ENCODE peak calls at places on chromosomes 1 and 21, in four cellular contexts. R, H, O and W are unnamed samples.

GRCh38 chr1:230868736-230869385 is 540 bp upstream of the C1orf198 start:
- DNase-seq in R (no peak), H (no peak), O (peak; percentile 41), W (peak; percentile 58)

GRCh38 chr1:167562697-167563096 is 9.1 kb upstream of the CREG1 start:
- DNase-seq in R (no peak), H (no peak), O (no peak), W (no peak)

GRCh38 chr1:81801834-81802531 is 1.2 kb downstream of the ADGRL2 start:
- DNase-seq in R (no peak), H (no peak), O (no peak), W (peak; percentile 39)

GRCh38 chr1:58848818-58849411 is 65.1 kb upstream of the JUN start:
- DNase-seq in R (peak; percentile 20), H (no peak), O (peak; percentile 25), W (no peak)

GRCh38 chr1:19033516-19033840 is 77.0 kb upstream of the IFFO2 start:
- DNase-seq in R (no peak), H (no peak), O (no peak), W (no peak)

GRCh38 chr1:1617516-1617915 is 2.2 kb downstream of the MIB2 start:
- DNase-seq in R (no peak), H (no peak), O (no peak), W (no peak)

GRCh38 chr1:230572121-230573083 is 69.9 kb upstream of the COG2 start:
- DNase-seq in R (no peak), H (no peak), O (peak; percentile 39), W (no peak)

GRCh38 chr1:111605553-111605952 is 14.0 kb upstream of the RAP1A start:
- DNase-seq in R (no peak), H (no peak), O (no peak), W (no peak)

GRCh38 chr1:177278626-177279390 is 108.0 kb downstream of the BRINP2 start:
- DNase-seq in R (no peak), H (no peak), O (no peak), W (no peak)

GRCh38 chr1:230308039-230308438 is 118.1 kb downstream of the PGBD5 start:
- DNase-seq in R (no peak), H (no peak), O (no peak), W (no peak)

GRCh38 chr21:34031835-34032370 is 41.5 kb upstream of the MRPS6 start:
- DNase-seq in R (no peak), H (no peak), O (peak; percentile 23), W (no peak)

GRCh38 chr21:41772351-41773080 is 5.7 kb upstream of the RIPK4 start:
- DNase-seq in R (no peak), H (no peak), O (no peak), W (no peak)

GRCh38 chr21:34313116-34313515 is 50.7 kb upstream of the KCNE2 start:
- DNase-seq in R (no peak), H (no peak), O (no peak), W (no peak)

GRCh38 chr1:46094454-46094853 is 38.0 kb downstream of the PIK3R3 start:
- DNase-seq in R (no peak), H (no peak), O (no peak), W (no peak)

GRCh38 chr1:235077571-235078479 is 50.8 kb downstream of the TOMM20 start:
- DNase-seq in R (no peak), H (peak; percentile 90), O (no peak), W (no peak)

GRCh38 chr1:65197636-65198035 is 49.6 kb downstream of the AK4 start:
- DNase-seq in R (no peak), H (no peak), O (no peak), W (no peak)

GRCh38 chr1:153567621-153568366 is 2.1 kb upstream of the S100A2 start:
- DNase-seq in R (no peak), H (no peak), O (peak; percentile 50), W (no peak)

GRCh38 chr1:179190861-179191260 is 38.6 kb downstream of the ABL2 start:
- DNase-seq in R (no peak), H (no peak), O (no peak), W (no peak)

GRCh38 chr1:219713981-219714381 is 101.1 kb upstream of the ZC3H11B start:
- DNase-seq in R (no peak), H (no peak), O (no peak), W (no peak)

DNA sequence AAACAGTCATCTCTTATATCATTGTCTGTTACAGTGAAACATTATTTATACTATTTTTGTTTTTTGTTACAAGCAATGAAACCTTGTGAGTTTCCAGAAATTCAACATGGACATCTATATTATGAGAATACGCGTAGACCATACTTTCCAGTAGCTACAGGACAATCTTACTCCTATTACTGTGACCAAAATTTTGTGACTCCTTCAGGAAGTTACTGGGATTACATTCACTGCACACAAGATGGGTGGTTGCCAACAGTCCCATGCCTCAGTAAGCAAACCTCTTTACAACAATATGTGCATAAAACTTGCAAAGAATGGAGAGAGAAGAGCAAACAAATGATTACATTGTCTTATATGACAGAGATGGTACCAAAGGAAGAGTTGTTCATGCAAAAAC is 22.4 kb downstream of the CFHR4 start:
- DNase-seq in R (no peak), H (no peak), O (no peak), W (peak; percentile 20)
- TF ChIP-seq TARDBP in R (no peak), H (no peak), O (no peak), W (no peak)

GRCh38 chr1:38489844-38490270 is 369.7 kb downstream of the RRAGC start:
- DNase-seq in R (peak; percentile 87), H (no peak), O (peak; percentile 18), W (peak; percentile 85)
- TF ChIP-seq SP1 in R (no peak), H (no peak), O (no peak), W (no peak)

DNA sequence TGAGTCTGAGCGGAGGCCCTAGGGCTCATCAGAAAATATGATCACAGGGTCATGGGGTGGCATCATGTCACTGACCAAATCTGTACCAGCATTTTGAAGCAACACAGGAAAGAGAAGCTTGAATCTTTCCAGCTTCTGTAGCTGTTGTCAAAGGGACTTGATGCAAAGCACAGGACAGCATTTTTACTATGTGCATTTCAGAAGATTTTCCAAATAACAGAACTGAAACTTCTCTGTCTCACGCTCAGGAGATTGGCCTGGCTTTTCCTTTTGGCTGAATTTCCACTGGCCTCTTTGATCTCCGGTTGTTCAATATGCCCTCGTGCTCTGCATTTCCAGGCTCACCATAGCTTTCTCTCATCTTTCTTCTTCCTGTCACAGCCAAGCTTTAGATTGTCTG is 127.2 kb upstream of the ATP1B1 start:
- DNase-seq in R (no peak), H (no peak), O (no peak), W (no peak)
- TF ChIP-seq TARDBP in R (no peak), H (no peak), O (no peak), W (no peak)

GRCh38 chr1:109791495-109792040 is 27.8 kb upstream of the EPS8L3 start:
- DNase-seq in R (no peak), H (no peak), O (no peak), W (no peak)
- TF ChIP-seq SP1 in R (no peak), H (no peak), O (no peak), W (no peak)

DNA sequence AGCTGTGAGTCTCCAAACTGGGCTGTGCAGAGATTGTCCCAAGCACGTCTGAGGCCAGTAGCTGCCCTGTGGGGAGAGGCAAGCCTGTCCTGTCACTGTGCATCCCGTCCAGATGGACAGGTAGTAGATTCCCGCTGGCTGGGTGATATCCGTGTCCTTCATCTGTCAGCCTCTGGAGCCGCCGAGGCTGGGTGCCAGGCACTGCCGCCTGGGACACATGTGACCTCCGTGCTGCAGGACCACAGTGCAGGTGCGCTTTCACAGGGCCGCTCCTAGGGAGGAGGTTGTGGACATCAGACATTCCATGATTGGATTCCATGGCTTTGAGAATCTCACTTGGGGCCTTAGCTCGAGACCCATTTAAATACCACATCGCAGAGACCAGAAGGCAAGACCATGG is 4.7 kb downstream of the PDXK start:
- DNase-seq in R (no peak), H (no peak), O (no peak), W (no peak)
- TF ChIP-seq TARDBP in R (no peak), H (no peak), O (no peak), W (no peak)

GRCh38 chr1:51469518-51469917 is 49.5 kb downstream of the EPS15 start:
- DNase-seq in R (no peak), H (no peak), O (no peak), W (no peak)
- TF ChIP-seq SP1 in R (peak; percentile 23), H (no peak), O (no peak), W (no peak)

GRCh38 chr1:67439277-67440029 is 9.3 kb upstream of the SERBP1 start:
- DNase-seq in R (no peak), H (no peak), O (peak; percentile 52), W (peak; percentile 41)
- TF ChIP-seq TARDBP in R (no peak), H (no peak), O (no peak), W (no peak)

DNA sequence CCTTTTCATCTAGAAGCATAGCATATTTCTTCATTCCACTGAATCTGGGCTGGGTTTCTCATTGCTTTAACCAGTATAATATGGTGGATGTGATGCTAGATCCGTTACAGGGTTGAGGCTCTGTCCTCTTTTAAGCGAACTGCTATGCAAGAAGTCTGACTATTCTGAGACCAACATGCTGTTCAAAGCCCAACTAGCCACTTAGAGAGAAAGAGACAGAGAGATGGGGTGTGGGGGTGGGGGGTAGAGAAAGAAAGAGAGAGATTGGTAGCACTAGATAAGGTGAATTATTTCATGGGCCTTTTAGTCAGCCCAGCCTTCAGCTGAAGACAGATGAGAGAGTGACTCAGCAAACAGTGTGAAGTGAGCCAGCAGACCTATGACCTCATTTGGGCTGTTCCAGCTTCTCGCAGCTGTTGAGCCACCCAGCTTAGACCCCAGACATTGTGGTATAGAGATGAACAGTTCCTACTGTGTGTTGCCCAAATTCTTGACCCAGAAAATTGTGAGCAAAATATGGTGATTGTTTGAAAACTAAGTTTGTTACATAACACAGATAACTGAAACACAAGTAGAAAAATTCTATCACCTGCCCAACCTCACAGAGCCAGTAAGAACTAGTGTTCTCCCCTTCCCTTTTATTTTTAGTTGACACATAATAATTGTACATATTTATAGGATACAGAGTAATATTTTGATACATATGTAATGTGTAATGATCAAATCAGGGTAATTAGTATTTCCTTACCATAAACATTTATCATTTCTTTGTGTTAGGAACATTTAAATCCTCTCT is 40.7 kb upstream of the PRKACB start:
- DNase-seq in R (peak; percentile 81), H (no peak), O (peak; percentile 37), W (peak; percentile 50)
- TF ChIP-seq SP1 in R (peak; percentile 36), H (no peak), O (no peak), W (no peak)